ENCODE peak calls at places on chromosomes 2 and 18, in ten cellular contexts. V is activated CD8-positive, alpha-beta memory T cell treated with anti-CD3 and anti-CD28 coated beads, Interleukin-2, amount 50 U/mL, for 48 hours; L is mucosa of descending colon; E is stimulated activated CD8-positive, alpha-beta memory T cell treated with anti-CD3 and anti-CD28 coated beads, Interleukin-7, amount 100 ng/mL, for 1 hour; J is EL; D is germinal center; R is activated CD4-positive, alpha-beta memory T cell treated with anti-CD3 and anti-CD28 coated beads for 36 hours; H is HCT116; S is HTR-8/SVneo; B is GM12891. O is an unnamed sample.

GRCh38 chr2:110853516-110853915 is 121.1 kb downstream of the ACOXL start:
- DNase-seq in V (no peak), L (no peak), E (no peak), J (peak), D (peak), R (peak), H (peak), S (peak), B (no peak), O (peak)

GRCh38 chr2:128452536-128453530 is 134.2 kb upstream of the HS6ST1 start:
- DNase-seq in V (peak), L (peak), E (no peak), J (no peak), D (no peak), R (no peak), H (no peak), S (no peak), B (no peak), O (no peak)

GRCh38 chr2:17166506-17166905 is 351.7 kb downstream of the RAD51AP2 start:
- DNase-seq in V (no peak), L (no peak), E (no peak), J (no peak), D (peak), R (no peak), H (no peak), S (no peak), B (no peak), O (no peak)

GRCh38 chr2:172179045-172179742 is 76.5 kb upstream of the DLX2 start:
- DNase-seq in V (no peak), L (no peak), E (no peak), J (peak), D (no peak), R (peak), H (no peak), S (no peak), B (no peak), O (peak)

GRCh38 chr2:96950391-96951124 is 35.8 kb downstream of the FAM178B start:
- DNase-seq in V (no peak), L (peak), E (no peak), J (no peak), D (no peak), R (no peak), H (no peak), S (no peak), B (no peak), O (no peak)

GRCh38 chr2:73937899-73938298 is 11.2 kb downstream of the DGUOK start:
- DNase-seq in V (no peak), L (no peak), E (no peak), J (no peak), D (no peak), R (no peak), H (no peak), S (no peak), B (no peak), O (no peak)

GRCh38 chr18:71707985-71708500 is 836.1 kb downstream of the CBLN2 start:
- DNase-seq in V (no peak), L (no peak), E (no peak), J (no peak), D (no peak), R (no peak), H (no peak), S (no peak), B (no peak), O (no peak)

GRCh38 chr2:167843657-167844056 is 403.7 kb downstream of the STK39 start:
- DNase-seq in V (no peak), L (no peak), E (no peak), J (no peak), D (no peak), R (no peak), H (no peak), S (no peak), B (no peak), O (no peak)

GRCh38 chr2:52881606-52882005 is 886.0 kb upstream of the CHAC2 start:
- DNase-seq in V (no peak), L (no peak), E (no peak), J (no peak), D (no peak), R (no peak), H (peak), S (no peak), B (no peak), O (no peak)

GRCh38 chr2:150586858-150587257 is 99.4 kb upstream of the RND3 start:
- DNase-seq in V (no peak), L (no peak), E (no peak), J (peak), D (no peak), R (no peak), H (no peak), S (no peak), B (no peak), O (no peak)

GRCh38 chr2:121242175-121242875 is 42.7 kb downstream of the TFCP2L1 start:
- DNase-seq in V (no peak), L (no peak), E (no peak), J (no peak), D (no peak), R (no peak), H (no peak), S (no peak), B (no peak), O (no peak)

GRCh38 chr2:39510087-39510486 is 73.0 kb upstream of the MAP4K3 start:
- DNase-seq in V (no peak), L (no peak), E (no peak), J (no peak), D (no peak), R (no peak), H (no peak), S (no peak), B (no peak), O (no peak)

GRCh38 chr2:5748941-5749731 is 57.0 kb downstream of the SOX11 start:
- DNase-seq in V (no peak), L (no peak), E (no peak), J (no peak), D (no peak), R (no peak), H (no peak), S (no peak), B (no peak), O (no peak)

GRCh38 chr2:85933753-85934594 is 45.2 kb upstream of the ST3GAL5 start:
- DNase-seq in V (no peak), L (no peak), E (no peak), J (peak), D (no peak), R (peak), H (no peak), S (no peak), B (no peak), O (no peak)

GRCh38 chr2:95314964-95315611 is 17.9 kb downstream of the KCNIP3 start:
- DNase-seq in V (no peak), L (peak), E (no peak), J (peak), D (no peak), R (no peak), H (peak), S (peak), B (peak), O (peak)

GRCh38 chr2:139366659-139367058 is 586.5 kb upstream of the NXPH2 start:
- DNase-seq in V (no peak), L (no peak), E (no peak), J (no peak), D (no peak), R (no peak), H (no peak), S (no peak), B (no peak), O (no peak)

GRCh38 chr18:8890957-8891464 is 185.7 kb downstream of the MTCL1 start:
- DNase-seq in V (no peak), L (no peak), E (no peak), J (peak), D (no peak), R (no peak), H (peak), S (peak), B (no peak), O (peak)

GRCh38 chr2:241314181-241314932 is 1.1 kb downstream of the HDLBP start:
- DNase-seq in V (no peak), L (no peak), E (no peak), J (no peak), D (no peak), R (no peak), H (peak), S (no peak), B (no peak), O (no peak)

O was measured in H54.